ENCODE peak calls at places on chromosomes 1 and 21, in eight cellular contexts. A is ovary, M is uterus, C is GM12878, N is IMR-90, R is body of pancreas, L is left lung, O is AG04450. J is an unnamed sample.

GRCh38 chr1:30061292-30062204 is 661.8 kb downstream of the MATN1 start:
- DNase-seq in R (no peak), O (no peak), L (no peak), N (no peak), C (no peak), A (no peak), M (no peak), J (no peak)

GRCh38 chr21:41166947-41167346 is 1.0 kb upstream of the BACE2 start:
- DNase-seq in O (no peak), N (no peak), R (peak), M (peak), C (no peak), L (peak), A (peak), J (no peak)

GRCh38 chr1:154663656-154664055 is 55.7 kb upstream of the ADAR start:
- DNase-seq in M (no peak), R (no peak), L (no peak), C (no peak), O (no peak), A (no peak), N (no peak), J (no peak)

GRCh38 chr1:7573481-7573880 is 197.6 kb upstream of the VAMP3 start:
- DNase-seq in R (no peak), L (no peak), A (no peak), O (no peak), C (no peak), N (no peak), M (no peak), J (no peak)

GRCh38 chr1:39410915-39411436 is 80.5 kb upstream of the BMP8A start:
- DNase-seq in O (peak), A (peak), L (peak), C (no peak), M (peak), R (peak), N (peak), J (peak)

GRCh38 chr1:54926955-54927354 is 40.0 kb upstream of the DHCR24 start:
- DNase-seq in L (no peak), M (no peak), O (no peak), R (no peak), A (no peak), N (peak), C (no peak), J (no peak)

GRCh38 chr1:39900662-39901485 is 843 bp downstream of the MYCL start:
- DNase-seq in C (no peak), M (no peak), L (no peak), N (peak), A (no peak), O (no peak), R (peak), J (no peak)

GRCh38 chr1:151165281-151165737 is 393 bp downstream of the LYSMD1 start:
- DNase-seq in A (peak), O (no peak), R (no peak), C (no peak), L (peak), M (peak), N (peak), J (peak)

GRCh38 chr1:30111431-30111830 is 612.0 kb downstream of the MATN1 start:
- DNase-seq in R (peak), O (no peak), C (no peak), N (peak), L (peak), A (peak), M (peak), J (no peak)

GRCh38 chr1:22402336-22403053 is 49.2 kb upstream of the ZBTB40 start:
- DNase-seq in M (no peak), A (no peak), O (no peak), N (no peak), R (no peak), C (no peak), L (no peak), J (no peak)

GRCh38 chr1:157431751-157432150 is 120.6 kb downstream of the FCRL5 start:
- DNase-seq in C (no peak), R (no peak), O (no peak), L (no peak), A (no peak), N (peak), M (no peak), J (no peak)

GRCh38 chr1:66478116-66478515 is 55.8 kb upstream of the SGIP1 start:
- DNase-seq in N (peak), M (no peak), O (no peak), C (no peak), L (no peak), R (no peak), A (no peak), J (no peak)

GRCh38 chr1:100299521-100300222 is 33.7 kb downstream of the RTCA start:
- DNase-seq in R (no peak), N (no peak), C (no peak), A (no peak), O (no peak), L (no peak), M (no peak), J (no peak)

GRCh38 chr1:44810101-44810761 is 1.9 kb downstream of the BTBD19 start:
- DNase-seq in N (no peak), R (peak), L (peak), A (peak), O (no peak), M (peak), C (peak), J (peak)

GRCh38 chr1:175005085-175005783 is 5.5 kb downstream of the CACYBP start:
- DNase-seq in R (no peak), L (no peak), C (no peak), O (no peak), M (no peak), A (no peak), N (peak), J (no peak)

GRCh38 chr1:15617874-15618684 is 821 bp downstream of the DDI2 start:
- DNase-seq in R (no peak), M (no peak), C (peak), N (no peak), L (peak), O (no peak), A (no peak), J (no peak)

GRCh38 chr1:15618685-15619525 is 1.6 kb downstream of the DDI2 start:
- DNase-seq in R (no peak), C (no peak), L (no peak), N (peak), O (peak), A (no peak), M (no peak), J (no peak)

GRCh38 chr1:15620155-15620545 is 2.9 kb downstream of the DDI2 start:
- DNase-seq in A (no peak), L (no peak), N (peak), C (no peak), R (no peak), M (no peak), O (no peak), J (no peak)

GRCh38 chr1:15617173-15617873 is at the start of gene DDI2:
- DNase-seq in R (peak), O (peak), A (peak), M (peak), C (peak), L (peak), N (peak), J (peak)

GRCh38 chr1:15616704-15617172 is 520 bp upstream of the DDI2 start:
- DNase-seq in N (peak), M (peak), A (peak), R (no peak), L (no peak), C (no peak), O (no peak), J (no peak)
- H3K4me3 ChIP-seq in N (peak), M (peak), A (peak), R (no peak), L (peak), C (peak), O (peak), J (peak)

GRCh38 chr1:35454616-35455015 is 102.6 kb downstream of the KIAA0319L start:
- DNase-seq in L (no peak), O (peak), C (no peak), A (no peak), R (no peak), N (peak), M (no peak), J (no peak)
- TF ChIP-seq CTCF in L (no peak), O (peak), C (peak), A (no peak), R (no peak), N (peak), M (no peak), J (no peak)

DNA sequence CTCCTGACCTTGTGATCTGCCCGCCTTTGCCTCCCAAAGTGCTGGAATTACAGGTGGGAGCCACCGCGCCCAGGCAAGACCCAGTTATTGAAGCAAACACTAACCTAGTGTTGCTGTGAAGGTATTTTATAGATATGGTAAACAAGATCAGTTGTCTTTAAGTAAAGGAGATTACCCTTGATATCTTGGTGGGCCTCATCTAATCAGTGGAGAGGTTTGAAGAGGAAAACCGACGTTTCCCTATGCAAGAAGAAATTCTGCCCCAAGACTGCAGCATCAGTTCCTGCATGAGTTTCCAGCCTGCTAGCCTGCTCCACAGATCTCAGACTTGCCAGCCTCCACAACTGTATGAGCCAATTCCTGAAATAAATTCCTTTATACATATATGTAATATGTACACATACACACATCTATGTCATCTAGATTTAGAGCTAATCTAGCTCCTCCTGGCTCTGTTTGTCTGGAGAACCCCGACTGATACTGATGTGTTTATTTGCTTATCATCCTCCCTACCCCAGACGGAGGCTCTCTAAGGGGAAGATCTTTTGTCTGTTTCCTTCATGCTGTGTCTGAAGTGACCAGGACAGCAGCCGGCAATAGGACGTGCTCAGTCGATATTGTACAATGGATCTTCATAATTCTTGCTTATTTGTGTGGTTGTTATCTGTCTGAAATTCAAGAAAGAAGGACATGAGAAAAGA is 90.9 kb downstream of the IER5 start:
- DNase-seq in A (no peak), O (no peak), N (no peak), L (no peak), C (no peak), R (no peak), M (no peak), J (no peak)
- H3K27ac ChIP-seq in A (no peak), O (peak), N (no peak), L (no peak), C (no peak), R (no peak), M (peak), J (no peak)

GRCh38 chr1:47635597-47635996 is 197.8 kb downstream of the FOXD2 start:
- DNase-seq in R (no peak), O (no peak), M (no peak), C (no peak), L (no peak), N (no peak), A (no peak), J (no peak)

GRCh38 chr1:47635111-47635510 is 197.3 kb downstream of the FOXD2 start:
- DNase-seq in O (no peak), A (no peak), C (no peak), M (no peak), L (no peak), R (no peak), N (no peak), J (no peak)

GRCh38 chr1:47638713-47639112 is 200.9 kb downstream of the FOXD2 start:
- DNase-seq in A (no peak), R (no peak), L (no peak), N (no peak), C (no peak), O (no peak), M (no peak), J (no peak)

GRCh38 chr1:47637111-47637685 is 199.4 kb downstream of the FOXD2 start:
- DNase-seq in M (no peak), C (no peak), O (no peak), L (no peak), R (no peak), A (no peak), N (no peak), J (no peak)

DNA sequence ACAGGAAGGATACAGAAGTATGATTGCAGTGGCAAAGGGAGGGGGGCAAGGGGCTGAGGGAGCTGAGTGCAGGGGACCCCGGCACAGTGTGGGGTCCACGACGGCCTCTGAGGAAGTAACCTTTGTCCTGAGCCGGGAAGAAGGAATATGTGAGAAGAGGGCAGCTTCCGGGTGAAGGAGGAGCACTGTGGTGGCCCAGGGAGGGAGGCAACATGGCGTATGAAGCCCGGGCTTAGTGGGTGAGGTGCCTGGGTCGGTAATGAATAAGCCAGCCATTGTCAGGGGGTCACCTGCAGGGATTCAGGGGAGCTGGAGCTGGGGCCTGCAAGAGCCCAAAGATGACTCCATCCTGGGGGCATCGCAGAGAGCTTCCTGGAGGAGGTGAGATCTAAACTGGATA is 200.4 kb downstream of the FOXD2 start:
- DNase-seq in C (no peak), O (no peak), M (no peak), N (no peak), L (no peak), A (no peak), R (no peak), J (no peak)
- H3K4me3 ChIP-seq in C (no peak), O (no peak), M (no peak), N (no peak), L (no peak), A (no peak), R (no peak), J (no peak)

DNA sequence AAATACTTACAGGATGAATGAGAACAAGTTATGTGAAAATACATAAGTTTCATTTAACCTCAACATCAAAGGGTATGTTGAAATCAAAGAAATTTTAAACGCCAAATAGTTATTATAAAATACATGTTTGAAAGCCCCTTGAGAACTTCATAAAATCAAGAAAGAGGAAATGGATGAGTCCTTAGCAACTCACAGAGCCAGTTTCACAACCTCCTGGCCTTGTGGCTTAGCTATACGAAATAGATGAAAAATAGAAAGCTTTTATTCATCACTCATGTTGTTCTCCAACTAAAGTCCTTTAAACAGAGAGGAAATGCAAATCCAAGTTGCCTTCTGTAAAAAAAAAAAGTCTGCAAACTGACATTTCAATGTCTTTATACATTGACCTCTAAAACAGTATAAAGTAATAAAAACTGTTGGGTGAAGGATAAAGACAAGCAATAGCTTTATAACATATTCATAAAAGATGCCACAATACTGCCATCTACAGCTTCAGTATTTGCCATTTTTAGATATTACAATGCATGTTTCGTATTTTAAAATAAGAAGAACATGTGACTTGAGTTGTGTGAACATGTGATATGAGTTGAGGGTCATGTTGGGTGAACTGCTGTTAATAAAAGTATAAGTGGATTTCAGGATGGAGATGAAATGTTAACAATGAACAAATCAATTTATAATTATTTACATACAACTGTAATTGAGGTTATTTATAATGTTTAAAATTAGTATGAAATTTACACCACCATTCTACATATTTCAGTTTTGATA is 847.7 kb downstream of the MRPL39 start:
- DNase-seq in L (no peak), M (no peak), C (no peak), O (no peak), A (no peak), N (no peak), R (no peak), J (no peak)
- TF ChIP-seq CTCF in L (no peak), M (no peak), C (no peak), O (no peak), A (no peak), N (no peak), R (no peak), J (no peak)

DNA sequence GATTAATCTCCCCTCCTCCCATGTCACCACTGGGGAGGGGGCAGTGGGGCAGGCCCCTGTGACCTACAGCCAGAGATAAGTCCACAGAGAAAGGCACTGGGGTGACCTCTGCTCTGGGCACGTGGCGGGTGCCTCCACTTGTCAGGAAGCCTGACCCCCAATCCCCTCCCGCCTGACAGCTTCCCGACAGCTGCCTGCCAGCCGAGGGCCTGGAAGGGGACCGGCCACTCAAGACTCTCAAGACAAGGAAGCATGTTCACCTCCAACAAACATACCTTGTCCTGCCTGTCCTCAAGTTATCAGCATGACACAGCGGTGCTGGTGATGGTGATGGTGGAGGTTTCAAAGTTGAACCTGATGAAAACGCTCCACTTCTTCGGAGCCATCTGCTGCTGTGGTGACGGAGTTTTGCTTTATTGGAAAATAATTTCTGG is 3.2 kb upstream of the FAAP20 start:
- DNase-seq in O (no peak), M (no peak), R (no peak), N (no peak), C (no peak), A (no peak), L (no peak), J (no peak)
- H3K27ac ChIP-seq in O (no peak), M (no peak), R (no peak), N (no peak), C (no peak), A (no peak), L (no peak), J (no peak)

GRCh38 chr1:92482665-92483441 is 3.9 kb downstream of the GFI1 start:
- DNase-seq in A (no peak), O (no peak), C (no peak), M (no peak), N (no peak), L (no peak), R (peak), J (no peak)
- H3K4me3 ChIP-seq in A (peak), O (no peak), C (peak), M (no peak), N (no peak), L (peak), R (no peak), J (peak)

DNA sequence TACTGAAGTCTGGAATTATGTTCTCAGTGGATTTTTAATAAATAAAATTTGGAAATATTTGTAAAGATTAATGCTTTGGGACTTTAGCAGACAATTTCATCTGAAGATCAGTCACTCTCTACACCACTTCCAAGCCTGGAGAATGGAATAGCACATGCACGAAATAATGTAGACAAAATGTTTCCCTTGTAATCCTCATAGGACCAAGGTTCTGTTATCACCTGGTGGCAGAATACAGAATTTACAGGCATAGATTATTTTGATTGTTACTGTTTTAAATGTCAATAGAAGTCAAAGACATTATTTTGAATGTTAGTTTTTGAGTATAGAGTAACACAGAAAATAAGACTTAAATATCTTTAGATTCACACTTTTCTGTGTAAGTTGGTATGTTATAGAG is 9.1 kb upstream of the ELAVL4 start:
- DNase-seq in O (no peak), R (no peak), N (no peak), M (no peak), A (no peak), L (no peak), C (no peak), J (no peak)
- TF ChIP-seq CTCF in O (no peak), R (no peak), N (no peak), M (no peak), A (no peak), L (no peak), C (no peak), J (no peak)

GRCh38 chr1:212452323-212453155 is 19.8 kb downstream of the NENF start:
- DNase-seq in N (peak), O (no peak), C (no peak), M (peak), L (peak), R (no peak), A (peak), J (peak)

GRCh38 chr1:212453156-212453857 is 20.6 kb downstream of the NENF start:
- DNase-seq in C (no peak), L (no peak), M (no peak), O (no peak), N (no peak), R (no peak), A (no peak), J (no peak)

GRCh38 chr1:212450331-212450881 is 17.7 kb downstream of the NENF start:
- DNase-seq in M (no peak), C (no peak), O (no peak), L (no peak), N (no peak), A (no peak), R (no peak), J (peak)

GRCh38 chr1:212454741-212455140 is 22.0 kb downstream of the NENF start:
- DNase-seq in M (no peak), A (no peak), L (no peak), R (no peak), O (no peak), C (no peak), N (no peak), J (no peak)

DNA sequence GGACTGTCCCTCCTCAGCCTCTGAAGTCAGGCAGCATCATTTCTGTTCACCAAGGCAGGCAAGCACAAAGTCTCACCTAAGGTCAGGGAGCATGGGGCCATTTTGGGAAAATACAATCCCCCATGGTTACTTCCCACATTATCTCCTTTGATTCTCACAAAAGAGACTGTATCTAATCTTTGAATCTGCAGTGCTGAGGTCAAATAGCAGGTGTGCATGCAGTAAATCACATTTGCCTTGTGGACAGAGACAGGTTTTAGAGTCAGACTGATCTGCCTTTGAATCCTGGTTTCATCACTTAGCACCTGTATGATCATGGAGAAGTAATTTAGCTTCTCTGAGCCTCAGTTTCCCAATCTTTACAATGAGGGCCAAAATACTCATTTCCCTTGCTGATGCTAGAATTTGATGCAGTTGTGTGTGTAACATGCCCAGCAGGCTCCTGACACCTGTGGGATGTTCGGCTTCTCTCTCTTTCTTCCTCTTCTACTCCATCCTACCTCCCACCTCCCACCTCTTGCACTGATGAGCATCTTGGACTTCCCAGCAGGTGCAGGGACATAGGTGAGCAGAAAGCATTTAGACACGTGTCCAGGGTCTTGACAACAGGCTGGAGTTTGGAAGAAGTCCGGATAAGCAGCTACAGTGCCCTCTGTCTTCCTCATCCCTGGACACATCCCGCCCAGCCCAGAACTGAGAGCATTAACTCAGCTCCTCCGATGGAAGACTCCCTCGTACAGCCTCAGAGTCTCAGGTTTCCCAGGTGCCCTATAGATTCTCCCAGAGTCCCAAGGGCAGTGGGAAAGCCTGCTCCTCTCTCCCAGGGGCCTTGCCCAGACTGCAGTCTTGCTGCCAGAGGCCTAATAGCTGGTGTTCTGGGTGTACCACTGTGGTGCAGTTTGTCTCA is 18.9 kb downstream of the NENF start:
- DNase-seq in N (no peak), O (no peak), A (no peak), C (no peak), R (no peak), L (no peak), M (no peak), J (peak)
- H3K27ac ChIP-seq in N (no peak), O (no peak), A (no peak), C (no peak), R (no peak), L (no peak), M (no peak), J (peak)

J was measured in coronary artery.